ENCODE peak calls at places on chromosomes 7 and 10, in four cellular contexts. M, T, W and O are unnamed samples.

GRCh38 chr7:91288208-91288824 is 24.1 kb downstream of the FZD1 start:
- DNase-seq in M (no peak), T (peak; percentile 37), W (no peak), O (peak; percentile 43)

GRCh38 chr10:86252573-86252972 is 114.0 kb downstream of the GRID1 start:
- DNase-seq in M (no peak), T (no peak), W (no peak), O (no peak)

GRCh38 chr10:52245547-52245946 is 68.5 kb upstream of the DKK1 start:
- DNase-seq in M (no peak), T (no peak), W (no peak), O (no peak)

GRCh38 chr7:103075337-103075918 is 488 bp downstream of the ARMC10 start:
- DNase-seq in M (peak; percentile 46), T (peak; percentile 42), W (peak; percentile 15), O (peak; percentile 38)

GRCh38 chr7:1033546-1034145 is 10.7 kb upstream of the GPR146 start:
- DNase-seq in M (no peak), T (no peak), W (no peak), O (no peak)

GRCh38 chr7:74542558-74543117 is 88.9 kb downstream of the GTF2IRD1 start:
- DNase-seq in M (no peak), T (peak; percentile 65), W (no peak), O (peak; percentile 14)

GRCh38 chr10:24357344-24358021 is 148.5 kb downstream of the KIAA1217 start:
- DNase-seq in M (no peak), T (no peak), W (no peak), O (no peak)

GRCh38 chr7:75872073-75872782 is 6.6 kb upstream of the RHBDD2 start:
- DNase-seq in M (no peak), T (no peak), W (no peak), O (no peak)

GRCh38 chr10:3213758-3214545 is 41.4 kb upstream of the PITRM1 start:
- DNase-seq in M (no peak), T (no peak), W (no peak), O (no peak)

GRCh38 chr7:4612939-4613841 is 68.9 kb upstream of the FOXK1 start:
- DNase-seq in M (peak; percentile 65), T (peak; percentile 38), W (no peak), O (peak; percentile 51)

GRCh38 chr10:24951201-24952145 is 933 bp downstream of the PRTFDC1 start:
- DNase-seq in M (peak; percentile 53), T (peak; percentile 32), W (peak; percentile 17), O (no peak)

GRCh38 chr7:1667566-1668485 is 2.3 kb upstream of the ELFN1 start:
- DNase-seq in M (no peak), T (peak; percentile 25), W (no peak), O (no peak)

GRCh38 chr7:3162286-3162685 is 118.6 kb upstream of the CARD11 start:
- DNase-seq in M (no peak), T (no peak), W (no peak), O (peak; percentile 56)

GRCh38 chr10:127151981-127152699 is 44.3 kb downstream of the INSYN2A start:
- DNase-seq in M (no peak), T (no peak), W (no peak), O (no peak)

GRCh38 chr10:121788717-121789116 is 139.1 kb downstream of the ATE1 start:
- DNase-seq in M (no peak), T (no peak), W (no peak), O (no peak)

GRCh38 chr7:39700165-39700564 is 76.8 kb downstream of the RALA start:
- DNase-seq in M (no peak), T (no peak), W (no peak), O (no peak)

GRCh38 chr10:103671126-103671525 is 177.6 kb downstream of the NEURL1 start:
- DNase-seq in M (no peak), T (no peak), W (no peak), O (no peak)

GRCh38 chr10:103042908-103043307 is 124.8 kb downstream of the CNNM2 start:
- DNase-seq in M (no peak), T (no peak), W (no peak), O (no peak)

GRCh38 chr7:107879400-107880035 is 11.5 kb upstream of the DLD start:
- DNase-seq in M (peak; percentile 58), T (no peak), W (peak; percentile 56), O (peak; percentile 76)

GRCh38 chr7:15084368-15084767 is 181.8 kb upstream of the DGKB start:
- DNase-seq in M (no peak), T (no peak), W (no peak), O (no peak)

GRCh38 chr7:15085361-15085760 is 182.8 kb upstream of the DGKB start:
- DNase-seq in M (peak; percentile 32), T (no peak), W (no peak), O (no peak)

GRCh38 chr7:15086882-15087281 is 184.3 kb upstream of the DGKB start:
- DNase-seq in M (no peak), T (no peak), W (no peak), O (no peak)

GRCh38 chr7:15081891-15082290 is 179.3 kb upstream of the DGKB start:
- DNase-seq in M (no peak), T (no peak), W (no peak), O (no peak)

GRCh38 chr7:15086171-15086745 is 183.7 kb upstream of the DGKB start:
- DNase-seq in M (peak; percentile 61), T (no peak), W (no peak), O (peak; percentile 5)
- H3K4me3 ChIP-seq in M (no peak overlapping the region), T (no peak overlapping the region), W (no peak overlapping the region), O (no peak overlapping the region)

DNA sequence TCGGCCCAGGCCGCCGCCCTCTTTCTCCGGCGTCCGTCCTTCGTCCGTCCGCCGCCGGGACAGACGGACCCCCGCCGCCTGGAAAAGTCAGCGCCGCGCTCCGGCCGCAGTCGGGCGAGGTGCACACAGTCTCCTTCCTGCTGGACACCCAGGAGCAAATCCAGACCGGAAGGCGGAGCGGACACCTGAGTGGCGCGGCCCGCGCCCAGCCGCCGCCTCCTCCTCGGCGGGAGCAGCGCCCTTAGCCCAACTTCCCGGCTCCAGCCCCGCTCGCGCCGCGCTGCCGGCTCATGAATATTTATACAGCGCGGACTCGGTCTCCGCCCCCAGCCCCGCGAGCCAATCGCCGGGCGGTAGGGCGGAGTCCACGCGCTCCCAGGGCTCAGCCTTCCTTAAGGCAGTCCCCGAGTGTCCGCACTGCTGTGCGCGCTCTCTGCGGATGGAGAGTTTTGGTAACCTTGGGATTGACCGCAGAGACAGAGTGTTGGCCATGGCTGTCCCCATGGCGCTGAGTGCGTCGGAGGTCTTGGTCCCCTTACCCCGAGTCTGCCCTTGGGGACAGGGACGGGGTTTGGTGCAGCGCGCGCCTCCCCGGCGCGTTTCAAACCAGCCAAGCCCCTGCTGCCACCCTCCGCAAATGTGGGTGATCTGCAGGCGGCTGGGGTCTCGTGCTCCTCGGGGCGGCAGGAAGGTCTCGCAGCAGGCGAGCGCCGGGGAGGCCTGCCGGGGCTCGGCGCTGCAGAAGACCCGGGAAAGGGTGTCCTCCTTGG is at the start of gene FZD8:
- DNase-seq in M (peak; percentile 91), T (peak; percentile 93), W (peak; percentile 88), O (peak; percentile 93)
- TF ChIP-seq CTCF in M (no peak), T (peak; percentile 6), W (no peak), O (peak; percentile 19)

GRCh38 chr10:132280646-132281074 is 27.1 kb downstream of the STK32C start:
- DNase-seq in M (no peak), T (no peak), W (no peak), O (no peak)

GRCh38 chr10:132281915-132282666 is 25.7 kb downstream of the STK32C start:
- DNase-seq in M (no peak), T (no peak), W (no peak), O (no peak)

GRCh38 chr10:132279873-132280645 is 27.7 kb downstream of the STK32C start:
- DNase-seq in M (no peak), T (no peak), W (no peak), O (no peak)

GRCh38 chr10:132282667-132283603 is 24.8 kb downstream of the STK32C start:
- DNase-seq in M (no peak), T (no peak), W (no peak), O (no peak)

GRCh38 chr10:132283604-132284382 is 24.0 kb downstream of the STK32C start:
- DNase-seq in M (no peak), T (no peak), W (no peak), O (no peak)
- H3K4me3 ChIP-seq in M (no peak overlapping the region), T (no peak overlapping the region), W (no peak overlapping the region), O (no peak overlapping the region)

DNA sequence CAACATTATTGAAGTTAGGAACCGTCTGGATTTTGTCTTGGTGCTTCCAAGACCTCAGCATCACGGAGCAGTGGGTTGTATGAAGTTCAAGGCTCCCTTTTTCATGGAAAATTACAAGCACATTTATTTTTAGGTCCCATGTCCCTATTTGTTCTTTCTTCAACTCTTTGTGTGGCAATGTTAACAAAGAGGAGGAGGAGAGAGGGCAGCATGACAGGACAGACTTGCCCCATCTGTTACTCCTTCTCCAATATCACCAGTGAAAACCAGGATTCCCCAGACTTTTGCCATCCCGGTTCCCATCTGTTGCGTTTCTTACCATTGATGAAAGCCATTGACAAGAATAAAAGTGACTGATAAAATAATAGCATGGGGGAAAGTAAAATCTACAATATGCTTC is 28.6 kb downstream of the EEPD1 start:
- DNase-seq in M (no peak), T (no peak), W (no peak), O (no peak)
- TF ChIP-seq CTCF in M (no peak), T (no peak), W (no peak), O (no peak)